ENCODE peak calls at places on chromosomes 6 and 20, in four cellular contexts. O is AG04449, K is AG08396, X is fibroblast of mammary gland. W is an unnamed sample.

GRCh38 chr6:422423-423061 is 31.0 kb downstream of the IRF4 start:
- DNase-seq in O (peak), X (peak), K (peak), W (peak)

GRCh38 chr20:43736588-43737091 is 9.8 kb upstream of the GTSF1L start:
- DNase-seq in K (no peak), X (no peak), O (no peak), W (no peak)

GRCh38 chr20:46959081-46959692 is 64.5 kb downstream of the EYA2 start:
- DNase-seq in X (peak), O (peak), K (peak), W (peak)

GRCh38 chr6:46347669-46348068 is 143.6 kb downstream of the RCAN2 start:
- DNase-seq in O (no peak), X (no peak), K (no peak), W (no peak)

GRCh38 chr20:48634641-48635040 is 193.2 kb downstream of the PREX1 start:
- DNase-seq in O (no peak), K (no peak), X (no peak), W (no peak)

GRCh38 chr6:28224131-28225055 is 682 bp upstream of the ZSCAN9 start:
- DNase-seq in O (no peak), K (no peak), X (no peak), W (no peak)

GRCh38 chr6:82980086-82980485 is 85.6 kb downstream of the UBE3D start:
- DNase-seq in K (no peak), O (peak), X (peak), W (peak)

GRCh38 chr6:37822851-37823682 is 3.5 kb downstream of the ZFAND3 start:
- DNase-seq in O (no peak), X (peak), K (no peak), W (no peak)

GRCh38 chr6:170403451-170403850 is 96.9 kb downstream of the FAM120B start:
- DNase-seq in K (no peak), X (peak), O (no peak), W (peak)

GRCh38 chr6:157456524-157456829 is 75.5 kb downstream of the ZDHHC14 start:
- DNase-seq in O (no peak), X (no peak), K (no peak), W (no peak)

GRCh38 chr20:38143238-38143645 is 21.8 kb downstream of the TGM2 start:
- DNase-seq in O (no peak), X (no peak), K (no peak), W (no peak)

GRCh38 chr6:64280569-64280968 is 645.0 kb downstream of the PHF3 start:
- DNase-seq in K (no peak), X (peak), O (no peak), W (no peak)

GRCh38 chr6:159691963-159692287 is 1.1 kb downstream of the SOD2 start:
- DNase-seq in K (no peak), O (no peak), X (no peak), W (no peak)

GRCh38 chr20:35887393-35888064 is 66.8 kb downstream of the SCAND1 start:
- DNase-seq in K (no peak), O (no peak), X (no peak), W (no peak)

GRCh38 chr20:48397689-48398005 is 430.2 kb downstream of the PREX1 start:
- DNase-seq in X (no peak), O (no peak), K (no peak), W (no peak)

GRCh38 chr6:2651536-2651935 is 99.2 kb downstream of the MYLK4 start:
- DNase-seq in O (no peak), X (no peak), K (no peak), W (no peak)

GRCh38 chr20:36030143-36030542 is 61.8 kb downstream of the CNBD2 start:
- DNase-seq in K (no peak), O (no peak), X (peak), W (no peak)

GRCh38 chr20:23915844-23916243 is 36.3 kb upstream of the CST5 start:
- DNase-seq in K (no peak), X (no peak), O (no peak), W (no peak)

GRCh38 chr20:33130553-33130952 is 37.4 kb upstream of the BPIFA2 start:
- DNase-seq in K (no peak), O (peak), X (peak), W (no peak)

GRCh38 chr6:15453186-15453585 is 207.3 kb downstream of the JARID2 start:
- DNase-seq in K (no peak), O (no peak), X (no peak), W (no peak)

GRCh38 chr6:101393291-101394251 is at the start of gene GRIK2:
- DNase-seq in X (peak), K (peak), O (no peak), W (no peak)

GRCh38 chr6:107731422-107732319 is 92.4 kb downstream of the SCML4 start:
- DNase-seq in X (no peak), O (no peak), K (no peak), W (no peak)

GRCh38 chr20:61052796-61053442 is 199.1 kb upstream of the CDH4 start:
- DNase-seq in X (no peak), O (no peak), K (no peak), W (no peak)

GRCh38 chr6:43890197-43891062 is 120.4 kb downstream of the VEGFA start:
- DNase-seq in O (no peak), K (no peak), X (no peak), W (no peak)

GRCh38 chr6:125230674-125231073 is 71.1 kb downstream of the HDDC2 start:
- DNase-seq in O (no peak), X (no peak), K (no peak), W (no peak)

GRCh38 chr20:50815162-50815989 is 20.5 kb downstream of the BCAS4 start:
- DNase-seq in K (peak), X (peak), O (peak), W (peak)

GRCh38 chr6:88823998-88824397 is 139.4 kb downstream of the RNGTT start:
- DNase-seq in K (peak), X (peak), O (no peak), W (no peak)

GRCh38 chr6:138428943-138429616 is 25.1 kb downstream of the HEBP2 start:
- DNase-seq in X (peak), K (peak), O (peak), W (peak)

GRCh38 chr6:125865015-125865414 is 74.3 kb downstream of the NCOA7 start:
- DNase-seq in K (no peak), O (no peak), X (no peak), W (no peak)

GRCh38 chr20:10637062-10637559 is 36.7 kb downstream of the JAG1 start:
- DNase-seq in X (peak), O (no peak), K (peak), W (no peak)

GRCh38 chr20:53716385-53716784 is 122.7 kb upstream of the ZNF217 start:
- DNase-seq in K (no peak), O (no peak), X (no peak), W (no peak)

GRCh38 chr6:140052757-140053729 is 678.6 kb upstream of the CITED2 start:
- DNase-seq in K (no peak), X (peak), O (no peak), W (no peak)

GRCh38 chr6:131787079-131787478 is 20.7 kb upstream of the ENPP1 start:
- DNase-seq in O (no peak), X (peak), K (no peak), W (no peak)

GRCh38 chr20:49352821-49353220 is 75.0 kb upstream of the ZNFX1 start:
- DNase-seq in X (no peak), O (no peak), K (no peak), W (no peak)

GRCh38 chr6:5684320-5684719 is 322.4 kb downstream of the NRN1 start:
- DNase-seq in X (peak), K (no peak), O (peak), W (no peak)

W was measured in non-pigmented ciliary epithelial cell.